ENCODE peak calls at places on chromosome 14, in four cellular contexts. H, G, O and W are unnamed samples.

GRCh38 chr14:25887251-25887908 is 710.5 kb downstream of the NOVA1 start:
- DNase-seq in H (no peak), G (no peak), O (no peak), W (no peak)

GRCh38 chr14:32986791-32987545 is 48.3 kb downstream of the NPAS3 start:
- DNase-seq in H (no peak), G (no peak), O (no peak), W (no peak)

GRCh38 chr14:100012928-100013327 is 52.3 kb upstream of the EVL start:
- DNase-seq in H (no peak), G (no peak), O (no peak), W (no peak)

GRCh38 chr14:62696261-62696968 is 348.8 kb downstream of the KCNH5 start:
- DNase-seq in H (no peak), G (peak), O (no peak), W (no peak)

GRCh38 chr14:100577321-100577985 is 9.8 kb downstream of the BEGAIN start:
- DNase-seq in H (no peak), G (no peak), O (no peak), W (no peak)

GRCh38 chr14:67510121-67510520 is 21.6 kb upstream of the TMEM229B start:
- DNase-seq in H (no peak), G (no peak), O (no peak), W (no peak)

GRCh38 chr14:51071851-51072250 is 23.1 kb downstream of the TRIM9 start:
- DNase-seq in H (no peak), G (no peak), O (no peak), W (no peak)

GRCh38 chr14:24576766-24577165 is 716 bp upstream of the CTSG start:
- DNase-seq in H (no peak), G (no peak), O (no peak), W (no peak)

GRCh38 chr14:50719911-50720759 is 52.0 kb upstream of the SAV1 start:
- DNase-seq in H (no peak), G (no peak), O (no peak), W (no peak)

GRCh38 chr14:77315115-77315944 is 5.4 kb downstream of the POMT2 start:
- DNase-seq in H (no peak), G (no peak), O (no peak), W (no peak)

GRCh38 chr14:106766145-106766544 is 1239.8 kb downstream of the TMEM121 start:
- DNase-seq in H (no peak), G (no peak), O (no peak), W (no peak)

DNA sequence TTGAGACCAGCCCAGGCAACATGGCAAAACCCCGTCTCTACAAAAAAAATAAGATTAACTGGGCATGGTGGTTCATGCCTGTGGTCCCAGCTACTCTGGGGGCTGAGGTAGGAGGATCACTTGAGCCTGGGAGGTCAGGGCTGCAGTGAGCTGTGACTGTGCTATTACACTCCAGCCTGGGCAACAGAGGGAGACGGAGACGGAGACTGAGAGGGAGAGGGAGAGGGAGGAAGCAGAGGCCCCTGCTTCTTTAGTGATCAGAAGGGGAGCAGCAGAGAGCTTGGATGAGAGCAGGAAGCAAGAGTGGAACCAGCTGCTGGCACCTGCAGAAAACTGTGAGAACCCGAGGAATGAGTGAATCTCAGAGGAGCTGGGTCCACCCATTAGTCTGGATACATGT is 45.9 kb downstream of the ISCA2 start:
- DNase-seq in H (no peak), G (no peak), O (no peak), W (no peak)
- TF ChIP-seq EGR1 in H (no peak), G (no peak), O (no peak), W (no peak)

GRCh38 chr14:29098625-29099024 is 332.0 kb downstream of the FOXG1 start:
- DNase-seq in H (no peak), G (no peak), O (no peak), W (no peak)
- TF ChIP-seq SP1 in H (no peak), G (no peak), O (no peak), W (no peak)

DNA sequence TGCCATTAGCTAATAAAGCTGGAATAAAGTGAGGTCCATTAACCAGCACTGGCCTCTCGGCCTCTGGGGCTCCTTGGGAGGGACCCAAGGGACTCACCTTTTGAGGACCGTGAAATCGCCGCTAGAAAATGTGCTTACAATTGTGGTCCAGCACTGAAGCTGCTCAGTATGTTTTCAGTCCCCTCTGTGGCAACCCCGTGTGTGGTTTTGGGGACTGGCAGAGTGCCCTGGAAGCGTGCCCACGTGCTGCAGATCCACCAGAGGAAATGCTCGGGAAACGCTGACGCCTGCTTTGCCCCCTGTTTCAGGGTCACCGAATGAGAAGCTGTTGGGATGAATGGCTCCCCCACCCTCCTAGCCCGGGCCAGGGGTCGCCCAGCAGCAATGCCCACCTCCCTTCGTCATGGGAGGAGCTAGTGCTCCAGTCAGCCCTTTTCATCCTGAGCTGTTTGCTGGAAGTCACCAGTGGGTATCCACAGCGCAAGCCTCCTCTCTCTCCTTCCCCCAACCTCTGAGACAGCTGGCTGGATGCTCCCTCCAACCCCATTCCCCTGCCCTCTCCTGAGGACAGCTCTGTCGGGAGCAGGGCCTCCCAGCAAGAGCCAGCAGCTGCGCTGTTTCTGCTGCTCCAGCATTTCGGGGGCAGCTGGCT is 33.1 kb upstream of the PPP1R13B start:
- DNase-seq in H (no peak), G (no peak), O (no peak), W (no peak)
- TF ChIP-seq EGR1 in H (no peak), G (no peak), O (no peak), W (no peak)

GRCh38 chr14:69129264-69129880 is 23.5 kb downstream of the DCAF5 start:
- DNase-seq in H (no peak), G (peak), O (peak), W (peak)
- TF ChIP-seq SP1 in H (no peak), G (no peak), O (no peak), W (no peak)

GRCh38 chr14:56570295-56570694 is 9.3 kb upstream of the TMEM260 start:
- DNase-seq in H (no peak), G (no peak), O (no peak), W (no peak)
- TF ChIP-seq EGR1 in H (no peak), G (no peak), O (no peak), W (no peak)

DNA sequence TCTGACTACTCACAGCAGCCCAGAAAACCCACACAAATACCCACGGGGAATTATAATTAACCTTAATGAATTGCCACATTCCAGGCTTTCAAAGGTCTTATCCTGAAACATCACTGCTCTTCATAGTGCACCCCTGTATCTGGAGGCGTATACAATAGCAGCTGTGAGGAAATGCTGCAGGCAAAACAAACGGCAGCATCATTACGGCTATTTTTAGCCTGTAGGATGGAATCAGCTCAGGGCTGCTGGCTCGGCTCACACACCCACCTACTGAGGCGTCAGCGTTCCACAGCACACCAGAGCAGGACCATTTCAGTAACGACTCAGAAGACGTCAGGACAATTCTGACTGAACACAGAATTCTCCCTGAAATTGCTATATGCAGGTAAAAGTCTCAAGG is 648.4 kb downstream of the RPS29 start:
- DNase-seq in H (no peak), G (no peak), O (no peak), W (no peak)
- TF ChIP-seq SP1 in H (no peak), G (no peak), O (no peak), W (no peak)